ENCODE peak calls at places on chromosomes 13 and 19, in five cellular contexts. N is MM.1S, E is fibroblast of the aortic adventitia, K is adrenal gland, S is ovary. F is an unnamed sample.

GRCh38 chr19:53102701-53103140 is 501 bp downstream of the ZNF160 start:
- DNase-seq in N (no peak), S (peak), E (peak), K (peak), F (peak)

GRCh38 chr13:91804724-91805123 is 406.3 kb downstream of the GPC5 start:
- DNase-seq in E (no peak), N (no peak), K (no peak), S (no peak), F (no peak)

GRCh38 chr13:104385409-104385808 is 1319.2 kb upstream of the SLC10A2 start:
- DNase-seq in E (peak), K (no peak), N (no peak), S (no peak), F (peak)

GRCh38 chr19:33458171-33458633 is 63.4 kb downstream of the PEPD start:
- DNase-seq in K (no peak), S (peak), E (no peak), N (no peak), F (no peak)

GRCh38 chr13:50386527-50387123 is 371.4 kb downstream of the KCNRG start:
- DNase-seq in E (peak), S (no peak), K (no peak), N (no peak), F (peak)

GRCh38 chr13:50672025-50672424 is 171.5 kb downstream of the DLEU7 start:
- DNase-seq in N (no peak), K (peak), S (no peak), E (no peak), F (no peak)

GRCh38 chr13:88068975-88069374 is 397.8 kb downstream of the SLITRK5 start:
- DNase-seq in E (no peak), N (no peak), K (no peak), S (no peak), F (no peak)

GRCh38 chr19:7395793-7396192 is 47.1 kb downstream of the ARHGEF18 start:
- DNase-seq in K (no peak), E (no peak), N (peak), S (no peak), F (peak)

GRCh38 chr13:60759499-60759898 is 362.5 kb downstream of the TDRD3 start:
- DNase-seq in N (no peak), E (peak), S (no peak), K (peak), F (peak)

GRCh38 chr13:48412881-48413351 is at the start of gene LPAR6:
- DNase-seq in S (no peak), E (peak), N (no peak), K (peak), F (peak)

GRCh38 chr19:47707135-47707925 is 5.9 kb upstream of the EHD2 start:
- DNase-seq in K (peak), S (peak), N (peak), E (peak), F (peak)

GRCh38 chr13:59651479-59651878 is 512.2 kb downstream of the DIAPH3 start:
- DNase-seq in S (no peak), N (no peak), K (no peak), E (no peak), F (no peak)

GRCh38 chr19:33285441-33285927 is 16.9 kb downstream of the CEBPA start:
- DNase-seq in N (no peak), K (no peak), E (no peak), S (no peak), F (no peak)

GRCh38 chr13:48009298-48009697 is 8.2 kb upstream of the SUCLA2 start:
- DNase-seq in S (no peak), K (no peak), E (peak), N (no peak), F (peak)

GRCh38 chr19:14248578-14249011 is 42.6 kb upstream of the ADGRL1 start:
- DNase-seq in K (no peak), N (no peak), S (peak), E (peak), F (peak)

GRCh38 chr13:31749929-31750328 is 10.6 kb downstream of the RXFP2 start:
- DNase-seq in K (no peak), N (no peak), E (peak), S (no peak), F (peak)

GRCh38 chr13:32600891-32601290 is 14.6 kb downstream of the PDS5B start:
- DNase-seq in N (no peak), S (no peak), K (no peak), E (no peak), F (no peak)

GRCh38 chr19:1904385-1905070 is 671 bp upstream of the ADAT3 start:
- DNase-seq in S (no peak), K (peak), N (peak), E (peak), F (peak)

GRCh38 chr19:5141278-5141925 is 172.5 kb downstream of the KDM4B start:
- DNase-seq in E (no peak), K (no peak), N (no peak), S (no peak), F (peak)

GRCh38 chr13:81929988-81930387 is 1589.1 kb upstream of the SPRY2 start:
- DNase-seq in K (no peak), N (no peak), S (no peak), E (no peak), F (peak)

GRCh38 chr13:113723400-113724015 is 35.5 kb upstream of the TMEM255B start:
- DNase-seq in N (no peak), E (no peak), S (no peak), K (no peak), F (no peak)

GRCh38 chr13:23447927-23448326 is 14.4 kb upstream of the SACS start:
- DNase-seq in K (no peak), E (peak), S (no peak), N (no peak), F (peak)

GRCh38 chr13:112145221-112146072 is 78.5 kb downstream of the SOX1 start:
- DNase-seq in K (no peak), S (no peak), E (no peak), N (no peak), F (no peak)

GRCh38 chr13:25180795-25181537 is 8.9 kb upstream of the AMER2 start:
- DNase-seq in E (no peak), S (no peak), K (no peak), N (no peak), F (no peak)

GRCh38 chr19:38569368-38569983 is 48.3 kb downstream of the MAP4K1 start:
- DNase-seq in E (no peak), N (no peak), K (no peak), S (no peak), F (no peak)

GRCh38 chr13:33194820-33195692 is 90.5 kb downstream of the STARD13 start:
- DNase-seq in S (no peak), N (no peak), K (peak), E (peak), F (peak)

GRCh38 chr13:22311734-22312404 is 641.0 kb downstream of the FGF9 start:
- DNase-seq in K (no peak), N (no peak), S (no peak), E (no peak), F (no peak)

GRCh38 chr19:56105090-56105701 is 15.9 kb downstream of the ZNF787 start:
- DNase-seq in N (no peak), K (peak), E (peak), S (peak), F (peak)

GRCh38 chr13:50512602-50513527 is 330.6 kb downstream of the DLEU7 start:
- DNase-seq in S (peak), E (peak), N (peak), K (peak), F (peak)

DNA sequence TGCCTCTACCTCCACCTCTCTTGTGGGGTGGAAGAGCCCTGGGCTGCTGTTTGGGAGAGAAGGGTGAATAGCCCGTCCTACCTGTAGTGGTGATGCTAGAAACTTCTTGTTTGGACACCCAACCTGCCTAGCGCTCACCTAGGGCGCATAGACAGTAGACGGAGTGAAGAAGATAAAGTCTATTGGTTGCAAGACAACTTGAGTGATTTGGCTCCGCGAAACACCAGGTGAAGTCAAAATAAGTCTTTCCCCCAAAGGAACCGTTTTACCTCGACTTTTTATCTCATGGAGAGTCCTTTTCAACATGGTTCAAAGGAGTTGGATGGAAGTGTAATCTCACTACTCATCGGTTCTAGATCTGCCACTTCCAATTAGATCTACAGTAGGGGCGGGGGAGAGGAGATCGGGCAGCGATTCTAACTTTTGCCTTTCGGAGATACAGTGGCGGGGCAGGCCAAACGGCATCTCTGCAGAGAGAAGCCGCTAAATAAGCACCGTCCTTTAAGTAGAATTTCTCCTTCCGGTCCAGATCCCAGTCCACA is 694 bp upstream of the ZIC5 start:
- DNase-seq in E (no peak), S (no peak), K (no peak), N (no peak), F (no peak)
- H3K4me3 ChIP-seq in E (no peak), S (no peak), K (no peak), N (no peak), F (peak)

DNA sequence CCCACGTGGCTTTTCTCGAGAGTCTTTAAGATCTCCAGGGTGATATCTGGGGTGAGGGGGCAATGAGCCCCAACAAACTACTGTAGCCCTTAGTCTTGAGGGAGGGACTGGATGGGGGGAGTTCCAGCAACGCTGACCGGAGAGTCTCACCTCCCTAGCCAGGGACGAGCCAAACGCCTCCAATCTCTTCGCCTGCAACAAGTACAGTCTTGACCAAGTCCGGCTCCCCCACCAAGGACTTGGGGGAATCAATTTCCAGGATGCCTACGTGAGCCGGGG is 442 bp downstream of the CCDC8 start:
- DNase-seq in S (no peak), E (no peak), K (no peak), N (no peak), F (peak)
- H3K4me3 ChIP-seq in S (peak), E (peak), K (peak), N (no peak), F (peak)

GRCh38 chr19:30079200-30079599 is 137.2 kb downstream of the URI1 start:
- DNase-seq in E (no peak), K (no peak), N (no peak), S (no peak), F (no peak)
- H3K4me3 ChIP-seq in E (no peak), K (no peak), N (no peak), S (no peak), F (no peak)

DNA sequence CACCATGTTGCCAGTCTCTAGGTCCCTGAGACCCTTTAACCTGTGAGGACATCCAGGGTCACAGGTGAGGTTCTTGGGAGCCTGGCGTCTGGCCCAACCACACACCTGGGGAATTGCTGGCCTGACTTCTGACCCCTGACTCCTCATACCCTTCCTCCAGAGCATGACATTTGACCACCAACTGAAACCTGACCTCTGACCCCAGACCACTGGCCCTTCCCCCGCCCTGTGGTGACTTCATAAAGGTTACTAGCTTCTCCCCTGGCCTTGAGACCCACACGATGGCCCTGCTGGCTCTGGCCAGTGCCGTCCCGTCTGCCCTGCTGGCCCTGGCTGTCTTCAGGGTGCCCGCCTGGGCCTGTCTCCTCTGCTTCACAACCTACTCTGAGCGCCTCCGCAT is at the start of gene SPACA6:
- DNase-seq in E (no peak), K (no peak), N (no peak), S (peak), F (no peak)
- H3K4me3 ChIP-seq in E (peak), K (no peak), N (no peak), S (peak), F (peak)

GRCh38 chr19:16323532-16323931 is 1.1 kb upstream of the KLF2 start:
- DNase-seq in E (no peak), N (no peak), K (no peak), S (no peak), F (no peak)

GRCh38 chr19:16325671-16326400 is 1.2 kb downstream of the KLF2 start:
- DNase-seq in S (peak), N (peak), K (peak), E (peak), F (peak)

GRCh38 chr19:16324064-16324383 is 602 bp upstream of the KLF2 start:
- DNase-seq in S (no peak), E (no peak), K (no peak), N (no peak), F (no peak)

GRCh38 chr19:16325161-16325527 is 518 bp downstream of the KLF2 start:
- DNase-seq in N (peak), K (no peak), E (no peak), S (no peak), F (no peak)

GRCh38 chr19:16324384-16325160 is at the start of gene KLF2:
- DNase-seq in N (peak), S (peak), E (peak), K (peak), F (peak)
- H3K4me3 ChIP-seq in N (peak), S (peak), E (peak), K (peak), F (peak)

DNA sequence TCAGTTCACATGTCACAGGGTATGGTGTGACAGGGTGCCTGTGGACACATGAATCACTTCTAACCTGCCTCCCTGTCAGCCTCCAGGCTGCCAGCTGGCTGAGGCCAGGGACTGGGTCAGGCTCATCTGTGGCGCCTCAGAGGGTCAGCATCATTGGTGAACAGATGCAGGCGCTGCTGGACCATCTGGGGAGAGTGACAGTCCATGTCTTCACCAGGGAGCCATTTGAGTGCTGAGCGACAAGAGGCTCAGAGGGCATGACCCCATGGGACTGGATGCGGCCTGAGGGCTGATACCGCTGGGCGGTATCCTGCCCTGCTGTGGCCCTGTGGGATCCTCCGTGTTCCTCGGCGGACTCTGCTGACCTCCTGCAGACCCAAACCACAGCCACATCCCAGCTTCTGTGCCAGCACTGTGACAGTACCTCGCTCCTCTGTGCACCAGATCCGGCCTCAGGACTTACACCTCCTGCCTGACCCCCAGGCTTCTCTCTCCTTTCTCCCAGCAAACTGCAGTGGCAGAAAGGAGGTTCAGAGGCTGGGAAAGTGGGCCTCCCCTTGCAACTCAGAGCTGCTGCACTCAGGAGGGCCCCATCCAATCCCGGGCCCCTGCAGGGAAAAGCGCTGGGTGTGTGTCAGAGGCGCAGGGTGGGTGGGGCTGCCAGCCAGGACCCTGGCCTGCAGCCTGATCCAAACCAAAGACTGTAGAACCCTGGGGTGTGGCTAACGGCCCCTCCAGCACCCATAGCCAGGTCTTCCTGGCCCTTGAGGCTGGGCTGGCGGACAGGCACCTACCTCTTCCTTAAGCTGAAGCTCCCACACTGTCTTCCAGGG is 10.2 kb downstream of the ACTMAP start:
- DNase-seq in N (no peak), K (no peak), E (no peak), S (no peak), F (no peak)
- H3K4me3 ChIP-seq in N (no peak), K (no peak), E (no peak), S (no peak), F (no peak)

GRCh38 chr13:95865080-95865597 is 188.1 kb downstream of the UGGT2 start:
- DNase-seq in N (no peak), E (no peak), K (no peak), S (no peak), F (peak)
- H3K4me3 ChIP-seq in N (no peak), E (no peak), K (no peak), S (no peak), F (no peak)

GRCh38 chr13:107450931-107451330 is 764.4 kb downstream of the LIG4 start:
- DNase-seq in N (peak), K (no peak), S (peak), E (peak), F (peak)
- H3K4me3 ChIP-seq in N (no peak), K (no peak), S (no peak), E (no peak), F (no peak)

DNA sequence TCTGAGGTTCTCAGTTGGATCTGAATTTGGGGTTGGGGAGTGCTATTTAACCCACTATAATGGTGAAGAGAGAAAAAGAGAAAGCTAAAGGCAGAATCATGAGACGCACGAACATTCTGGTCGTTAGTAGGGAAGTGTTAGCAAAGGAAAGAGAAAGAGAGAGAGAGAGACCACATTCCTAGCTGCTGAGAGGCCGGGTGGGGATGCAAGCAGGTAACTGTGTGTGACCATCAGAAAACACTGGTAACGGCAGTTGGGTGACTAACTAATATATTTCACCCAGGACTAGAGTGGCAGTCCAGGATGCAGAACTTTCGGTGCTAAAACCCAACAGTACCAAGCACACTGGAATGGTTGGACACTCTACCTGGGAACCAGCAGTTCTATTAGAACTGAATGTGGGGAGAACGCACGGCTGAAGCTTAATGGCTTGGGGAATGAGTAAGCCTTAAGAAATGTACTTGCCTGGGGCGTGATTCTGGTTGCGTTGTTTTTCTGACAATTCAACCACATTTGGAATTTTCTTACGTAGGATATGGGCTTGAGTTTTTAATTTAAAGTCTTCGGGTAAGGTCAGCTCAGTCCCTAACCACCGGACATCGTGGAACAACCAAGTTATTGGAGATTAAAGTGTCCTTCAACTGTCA is 130.2 kb downstream of the DNAJC15 start:
- DNase-seq in E (peak), K (no peak), N (no peak), S (no peak), F (peak)
- H3K4me3 ChIP-seq in E (no peak), K (no peak), N (no peak), S (no peak), F (no peak)

GRCh38 chr19:45865269-45865948 is 1.3 kb downstream of the FOXA3 start:
- DNase-seq in E (no peak), K (no peak), N (no peak), S (no peak), F (no peak)
- H3K4me3 ChIP-seq in E (no peak), K (no peak), N (no peak), S (no peak), F (no peak)